ENCODE peak calls at places on chromosomes 11 and 22, in ten cellular contexts. M is uterus; R is cardiac muscle cell; F is activated CD4-positive, alpha-beta T cell treated with anti-CD3 and anti-CD28 coated beads for 36 hours; P is central memory CD8-positive, alpha-beta T cell; N is KG1; E is breast epithelium; U is HFF-Myc; Y is right lobe of liver; Q is MV-4-11. G is an unnamed sample.

GRCh38 chr11:73409431-73409830 is 33.2 kb downstream of the RELT start:
- DNase-seq in M (no peak), R (no peak), F (no peak), P (no peak), N (no peak), E (no peak), U (no peak), Y (no peak), Q (no peak), G (no peak)

GRCh38 chr22:48837341-48837935 is 990.2 kb downstream of the BRD1 start:
- DNase-seq in M (no peak), R (no peak), F (no peak), P (no peak), N (no peak), E (no peak), U (no peak), Y (no peak), Q (no peak), G (no peak)

GRCh38 chr11:69463181-69463891 is 18.1 kb upstream of the LINC01488 start:
- DNase-seq in M (peak), R (peak), F (no peak), P (no peak), N (no peak), E (no peak), U (peak), Y (peak), Q (no peak), G (no peak)

GRCh38 chr22:19817561-19818263 is 37.0 kb downstream of the GNB1L start:
- DNase-seq in M (no peak), R (no peak), F (no peak), P (no peak), N (no peak), E (peak), U (no peak), Y (no peak), Q (no peak), G (no peak)

GRCh38 chr22:17549655-17550054 is 13.6 kb upstream of the SLC25A18 start:
- DNase-seq in M (no peak), R (no peak), F (no peak), P (no peak), N (no peak), E (no peak), U (no peak), Y (no peak), Q (no peak), G (no peak)

GRCh38 chr11:70005107-70005818 is 72.9 kb upstream of the ANO1 start:
- DNase-seq in M (no peak), R (peak), F (no peak), P (no peak), N (no peak), E (no peak), U (no peak), Y (no peak), Q (no peak), G (no peak)

GRCh38 chr11:19018901-19019300 is 41.6 kb downstream of the MRGPRX2 start:
- DNase-seq in M (no peak), R (no peak), F (no peak), P (no peak), N (no peak), E (no peak), U (no peak), Y (no peak), Q (no peak), G (no peak)

GRCh38 chr11:132022718-132023117 is 652.3 kb downstream of the NTM start:
- DNase-seq in M (no peak), R (peak), F (no peak), P (no peak), N (no peak), E (no peak), U (no peak), Y (no peak), Q (no peak), G (no peak)

GRCh38 chr22:30870451-30871345 is 97.9 kb downstream of the MORC2 start:
- DNase-seq in M (peak), R (no peak), F (no peak), P (no peak), N (no peak), E (no peak), U (no peak), Y (no peak), Q (no peak), G (no peak)

GRCh38 chr11:62958547-62959071 is 26.2 kb downstream of the SLC22A6 start:
- DNase-seq in M (peak), R (peak), F (no peak), P (no peak), N (no peak), E (no peak), U (peak), Y (no peak), Q (no peak), G (no peak)

GRCh38 chr11:122656631-122657101 is 1.1 kb downstream of the UBASH3B start:
- DNase-seq in M (no peak), R (no peak), F (peak), P (peak), N (no peak), E (peak), U (no peak), Y (peak), Q (no peak), G (no peak)

GRCh38 chr11:5159806-5160205 is 5.2 kb upstream of the OR52A1 start:
- DNase-seq in M (no peak), R (no peak), F (no peak), P (no peak), N (no peak), E (no peak), U (no peak), Y (no peak), Q (no peak), G (no peak)

GRCh38 chr11:116596346-116597260 is 176.2 kb downstream of the BUD13 start:
- DNase-seq in M (no peak), R (no peak), F (no peak), P (no peak), N (no peak), E (no peak), U (no peak), Y (no peak), Q (no peak), G (no peak)

GRCh38 chr22:44648085-44648820 is 53.8 kb upstream of the PRR5 start:
- DNase-seq in M (no peak), R (no peak), F (no peak), P (no peak), N (no peak), E (no peak), U (no peak), Y (no peak), Q (no peak), G (no peak)

G was measured in SIG-M5.